ENCODE peak calls at places on chromosomes 2 and 18, in six cellular contexts. V is omental fat pad, M is HFF-Myc, F is AG04449, Y is heart left ventricle, N is fibroblast of the aortic adventitia. A is an unnamed sample.

GRCh38 chr2:8046849-8047248 is 635.0 kb upstream of the ID2 start:
- DNase-seq in V (no peak), M (no peak), F (no peak), Y (no peak), N (no peak), A (no peak)

GRCh38 chr2:4499316-4499715 is 795.9 kb downstream of the DCDC2C start:
- DNase-seq in V (no peak), M (no peak), F (no peak), Y (no peak), N (no peak), A (no peak)

GRCh38 chr18:3120356-3120755 is 99.4 kb downstream of the MYOM1 start:
- DNase-seq in V (no peak), M (no peak), F (no peak), Y (no peak), N (no peak), A (no peak)

GRCh38 chr2:102761763-102762162 is at the start of gene TMEM182:
- DNase-seq in V (no peak), M (no peak), F (no peak), Y (peak; percentile 79), N (no peak), A (no peak)

GRCh38 chr2:65930259-65930658 is 497.9 kb upstream of the SPRED2 start:
- DNase-seq in V (no peak), M (no peak), F (no peak), Y (no peak), N (no peak), A (no peak)

GRCh38 chr2:106575955-106576354 is 88.8 kb downstream of the CD8B2 start:
- DNase-seq in V (peak; percentile 33), M (peak; percentile 65), F (peak; percentile 49), Y (peak; percentile 70), N (peak; percentile 17), A (peak; percentile 7)

GRCh38 chr2:26173596-26174482 is 951 bp downstream of the GAREM2 start:
- DNase-seq in V (no peak), M (no peak), F (no peak), Y (no peak), N (no peak), A (no peak)

GRCh38 chr2:221822416-221822815 is 250.3 kb upstream of the EPHA4 start:
- DNase-seq in V (no peak), M (no peak), F (no peak), Y (no peak), N (peak; percentile 51), A (no peak)

GRCh38 chr2:37604716-37605115 is 66.7 kb downstream of the CDC42EP3 start:
- DNase-seq in V (no peak), M (no peak), F (no peak), Y (no peak), N (peak; percentile 39), A (no peak)

GRCh38 chr2:41910126-41910525 is 137.7 kb upstream of the PKDCC start:
- DNase-seq in V (no peak), M (no peak), F (no peak), Y (no peak), N (peak; percentile 29), A (no peak)

GRCh38 chr2:85662899-85663683 is 4.9 kb downstream of the SFTPB start:
- DNase-seq in V (no peak), M (peak; percentile 70), F (peak; percentile 42), Y (peak; percentile 71), N (peak; percentile 99), A (peak; percentile 75)

GRCh38 chr2:107542314-107542740 is 284.4 kb upstream of the RGPD4 start:
- DNase-seq in V (no peak), M (no peak), F (no peak), Y (no peak), N (no peak), A (no peak)

GRCh38 chr18:24584777-24585176 is 124.3 kb downstream of the HRH4 start:
- DNase-seq in V (no peak), M (no peak), F (no peak), Y (no peak), N (no peak), A (no peak)

GRCh38 chr18:10041180-10041579 is 127.4 kb downstream of the VAPA start:
- DNase-seq in V (no peak), M (no peak), F (no peak), Y (peak; percentile 73), N (peak; percentile 35), A (no peak)

GRCh38 chr2:174985624-174986023 is 19.6 kb downstream of the CHN1 start:
- DNase-seq in V (no peak), M (no peak), F (no peak), Y (no peak), N (peak; percentile 59), A (no peak)

GRCh38 chr2:197500503-197501179 is 462 bp downstream of the HSPE1 start:
- DNase-seq in V (no peak), M (no peak), F (no peak), Y (no peak), N (peak; percentile 19), A (no peak)

GRCh38 chr18:45755936-45756335 is 32.0 kb downstream of the SLC14A1 start:
- DNase-seq in V (no peak), M (no peak), F (no peak), Y (peak; percentile 70), N (peak; percentile 98), A (no peak)

GRCh38 chr18:21740724-21741510 is at the start of gene MIB1:
- DNase-seq in V (peak; percentile 97), M (peak; percentile 89), F (no peak), Y (peak; percentile 67), N (peak; percentile 96), A (peak; percentile 91)

GRCh38 chr18:52348209-52348608 is 8.2 kb downstream of the DCC start:
- DNase-seq in V (no peak), M (no peak), F (no peak), Y (no peak), N (no peak), A (no peak)
- TF ChIP-seq CTCF in V (no peak), M (peak; percentile 25), F (peak; percentile 24), Y (no peak), N (peak; percentile 27), A (no peak)

GRCh38 chr2:98501223-98501622 is 56.6 kb downstream of the INPP4A start:
- DNase-seq in V (no peak), M (no peak), F (no peak), Y (no peak), N (no peak), A (no peak)

GRCh38 chr2:98503481-98504096 is 58.9 kb downstream of the INPP4A start:
- DNase-seq in V (no peak), M (no peak), F (no peak), Y (no peak), N (no peak), A (no peak)

GRCh38 chr2:98504386-98505109 is 59.9 kb downstream of the INPP4A start:
- DNase-seq in V (no peak), M (no peak), F (no peak), Y (no peak), N (peak; percentile 56), A (no peak)

GRCh38 chr2:98501896-98502295 is 57.2 kb downstream of the INPP4A start:
- DNase-seq in V (no peak), M (no peak), F (no peak), Y (no peak), N (no peak), A (no peak)

DNA sequence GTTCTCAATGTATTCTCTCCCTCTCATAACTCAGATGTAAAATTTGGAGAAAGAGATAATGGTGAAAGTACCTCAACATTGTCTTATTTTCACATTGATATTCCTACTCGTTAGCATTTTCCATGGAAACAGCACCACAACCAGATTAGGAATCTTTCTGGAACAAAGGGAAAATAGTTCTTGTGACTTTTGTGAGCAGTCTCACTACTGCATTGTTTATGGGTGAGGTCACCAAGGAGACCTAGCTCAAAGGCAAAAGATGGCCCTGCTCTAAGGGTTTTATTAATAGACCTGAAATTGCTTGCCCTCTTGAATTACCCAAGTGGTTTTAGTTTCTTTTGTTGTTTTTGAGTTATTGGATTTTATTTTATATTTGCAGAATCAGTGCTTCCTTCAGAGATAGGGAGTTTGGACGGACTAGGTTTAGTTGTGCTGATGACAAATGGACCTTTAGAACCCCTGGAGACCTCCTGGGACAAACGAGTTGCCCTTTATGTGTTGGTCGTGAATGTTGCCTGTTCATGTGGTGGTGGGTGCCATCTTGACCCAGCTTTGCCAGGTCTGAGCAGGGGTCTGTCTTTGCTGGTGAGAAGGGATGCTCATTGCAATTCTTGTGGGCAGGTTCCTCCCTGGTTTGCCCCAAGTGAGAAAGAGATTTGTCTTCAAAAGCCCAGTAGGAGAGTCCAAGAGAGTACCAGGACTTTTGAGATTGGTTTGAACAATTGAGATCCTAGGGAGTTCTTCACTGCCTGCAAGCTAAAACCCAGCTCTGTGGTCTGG is 58.1 kb downstream of the INPP4A start:
- DNase-seq in V (no peak), M (no peak), F (no peak), Y (no peak), N (peak; percentile 77), A (no peak)
- TF ChIP-seq CTCF in V (no peak), M (no peak), F (no peak), Y (no peak), N (no peak), A (no peak)

GRCh38 chr2:171086352-171087290 is 74.1 kb downstream of the TLK1 start:
- DNase-seq in V (no peak), M (peak; percentile 29), F (no peak), Y (no peak), N (peak; percentile 74), A (peak; percentile 18)
- TF ChIP-seq CTCF in V (no peak), M (peak; percentile 70), F (peak; percentile 65), Y (peak; percentile 44), N (peak; percentile 77), A (peak; percentile 72)

GRCh38 chr2:223760838-223761502 is 76.4 kb downstream of the AP1S3 start:
- DNase-seq in V (no peak), M (peak; percentile 54), F (peak; percentile 61), Y (no peak), N (peak; percentile 65), A (peak; percentile 19)
- TF ChIP-seq CTCF in V (no peak), M (peak; percentile 15), F (no peak), Y (peak; percentile 8), N (peak; percentile 5), A (no peak)

GRCh38 chr2:160996584-160996983 is 163.6 kb upstream of the TANK start:
- DNase-seq in V (no peak), M (no peak), F (no peak), Y (no peak), N (no peak), A (no peak)

GRCh38 chr2:160989778-160990177 is 170.4 kb upstream of the TANK start:
- DNase-seq in V (no peak), M (no peak), F (no peak), Y (no peak), N (peak; percentile 45), A (no peak)

GRCh38 chr2:160993543-160994090 is 166.6 kb upstream of the TANK start:
- DNase-seq in V (no peak), M (no peak), F (no peak), Y (peak; percentile 33), N (no peak), A (no peak)

DNA sequence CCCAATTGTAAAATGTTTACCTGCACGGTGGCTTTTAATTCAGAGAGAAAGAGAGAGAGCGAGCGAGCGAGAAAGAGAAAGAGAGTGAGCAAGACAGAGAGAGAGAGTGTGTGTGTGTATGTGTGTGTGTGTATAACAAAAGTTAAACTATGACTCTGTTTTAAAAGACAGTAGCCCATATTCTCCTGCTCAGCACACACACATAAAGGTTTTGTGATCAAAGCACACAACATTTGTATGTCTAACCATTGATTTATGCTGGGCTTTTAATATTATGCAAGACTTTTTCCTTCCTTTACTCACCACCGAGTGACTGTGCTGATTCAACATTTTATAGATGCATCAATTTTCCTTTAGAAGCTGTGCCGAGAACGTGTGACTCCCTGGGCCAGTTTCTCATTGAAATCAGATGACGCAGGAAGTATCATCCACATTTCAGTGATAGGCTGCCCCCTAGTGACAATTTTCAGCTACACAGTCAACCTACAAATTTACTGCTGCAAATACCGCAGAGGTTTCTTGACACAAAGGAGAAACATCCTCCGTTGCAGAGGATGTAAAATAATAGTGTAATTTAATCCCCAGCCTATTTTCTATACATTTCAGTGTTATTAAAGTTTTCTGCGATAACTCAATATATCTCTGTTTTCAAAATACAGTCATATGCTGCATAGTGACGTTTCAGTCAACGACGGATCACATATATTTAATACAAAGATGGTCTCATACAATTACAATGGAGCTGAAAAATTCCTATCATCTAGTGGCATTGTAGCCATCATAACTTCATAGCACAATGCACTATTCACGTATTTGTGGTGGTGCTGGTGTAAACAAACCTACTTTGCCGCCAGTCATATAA is 165.9 kb upstream of the TANK start:
- DNase-seq in V (peak; percentile 29), M (peak; percentile 83), F (no peak), Y (peak; percentile 60), N (peak; percentile 97), A (peak; percentile 87)
- TF ChIP-seq CTCF in V (peak; percentile 83), M (peak; percentile 70), F (peak; percentile 58), Y (peak; percentile 80), N (peak; percentile 74), A (peak; percentile 72)